ENCODE peak calls at places on chromosomes 5 and 9, in five cellular contexts. C is H9, Z is neuronal stem cell, A is H1, U is trophoblast cell. P is an unnamed sample.

GRCh38 chr9:96218821-96219614 is 83.0 kb downstream of the HSD17B3 start:
- DNase-seq in C (peak; percentile 41), Z (no peak), A (peak; percentile 53), U (peak; percentile 18), P (no peak)

GRCh38 chr9:137007060-137007815 is 10.9 kb upstream of the CLIC3 start:
- DNase-seq in C (no peak), Z (no peak), A (no peak), U (no peak), P (peak; percentile 30)

GRCh38 chr5:27316283-27316675 is 277.9 kb upstream of the CDH9 start:
- DNase-seq in C (no peak), Z (no peak), A (no peak), U (no peak), P (peak; percentile 72)

GRCh38 chr9:6414291-6414690 is 1.3 kb downstream of the UHRF2 start:
- DNase-seq in C (no peak), Z (no peak), A (no peak), U (peak; percentile 7), P (peak; percentile 65)

GRCh38 chr5:95029569-95030366 is 255.1 kb downstream of the MCTP1 start:
- DNase-seq in C (no peak), Z (no peak), A (no peak), U (no peak), P (no peak)

GRCh38 chr5:172840077-172840777 is 6.2 kb downstream of the ERGIC1 start:
- DNase-seq in C (no peak), Z (no peak), A (no peak), U (no peak), P (no peak)

GRCh38 chr5:118733394-118733793 is 255.0 kb downstream of the DTWD2 start:
- DNase-seq in C (no peak), Z (no peak), A (no peak), U (no peak), P (no peak)

GRCh38 chr5:147403659-147404640 is 105.9 kb downstream of the DPYSL3 start:
- DNase-seq in C (no peak), Z (no peak), A (no peak), U (peak; percentile 49), P (peak; percentile 99)

GRCh38 chr9:98176391-98177259 is 15.8 kb downstream of the CORO2A start:
- DNase-seq in C (no peak), Z (no peak), A (no peak), U (no peak), P (no peak)

GRCh38 chr5:74126294-74126693 is 500.3 kb downstream of the ARHGEF28 start:
- DNase-seq in C (no peak), Z (no peak), A (no peak), U (no peak), P (no peak)

GRCh38 chr9:85339337-85339736 is 402.4 kb downstream of the AGTPBP1 start:
- DNase-seq in C (no peak), Z (no peak), A (no peak), U (no peak), P (no peak)

GRCh38 chr9:124120272-124120671 is 108.7 kb downstream of the LHX2 start:
- DNase-seq in C (no peak), Z (no peak), A (no peak), U (no peak), P (no peak)

GRCh38 chr5:4232084-4232483 is 636.5 kb downstream of the IRX1 start:
- DNase-seq in C (no peak), Z (no peak), A (no peak), U (no peak), P (no peak)

GRCh38 chr5:35302544-35302943 is 72.3 kb upstream of the PRLR start:
- DNase-seq in C (no peak), Z (no peak), A (no peak), U (no peak), P (no peak)

GRCh38 chr5:14374100-14374499 is 207.5 kb upstream of the OTULINL start:
- DNase-seq in C (no peak), Z (no peak), A (no peak), U (no peak), P (no peak)

GRCh38 chr5:40141418-40141817 is 538.3 kb upstream of the PTGER4 start:
- DNase-seq in C (no peak), Z (no peak), A (no peak), U (no peak), P (no peak)

GRCh38 chr5:91464886-91465646 is 81.9 kb upstream of the ARRDC3 start:
- DNase-seq in C (no peak), Z (no peak), A (no peak), U (no peak), P (no peak)

GRCh38 chr5:179432547-179432946 is 87.3 kb upstream of the ADAMTS2 start:
- DNase-seq in C (no peak), Z (no peak), A (no peak), U (no peak), P (no peak)

GRCh38 chr9:121551985-121552753 is 52.5 kb upstream of the GGTA1 start:
- DNase-seq in C (no peak), Z (no peak), A (no peak), U (no peak), P (no peak)

GRCh38 chr9:14323083-14323968 is 9.4 kb upstream of the NFIB start:
- DNase-seq in C (no peak), Z (no peak), A (no peak), U (peak; percentile 14), P (peak; percentile 41)

GRCh38 chr9:117466111-117466510 is 51.3 kb upstream of the ASTN2 start:
- DNase-seq in C (no peak), Z (no peak), A (no peak), U (no peak), P (no peak)

GRCh38 chr5:7995688-7996294 is 126.8 kb downstream of the MTRR start:
- DNase-seq in C (no peak), Z (no peak), A (no peak), U (no peak), P (no peak)
- H2AFZ ChIP-seq in C (no peak overlapping the region), Z (no peak overlapping the region), A (peak overlapping the region; percentile 43), U (no peak overlapping the region), P (no peak overlapping the region)

GRCh38 chr5:42059778-42060464 is 134.8 kb downstream of the FBXO4 start:
- DNase-seq in C (no peak), Z (no peak), A (no peak), U (no peak), P (no peak)

GRCh38 chr5:42059291-42059690 is 134.2 kb downstream of the FBXO4 start:
- DNase-seq in C (no peak), Z (no peak), A (no peak), U (peak; percentile 4), P (peak; percentile 1)

DNA sequence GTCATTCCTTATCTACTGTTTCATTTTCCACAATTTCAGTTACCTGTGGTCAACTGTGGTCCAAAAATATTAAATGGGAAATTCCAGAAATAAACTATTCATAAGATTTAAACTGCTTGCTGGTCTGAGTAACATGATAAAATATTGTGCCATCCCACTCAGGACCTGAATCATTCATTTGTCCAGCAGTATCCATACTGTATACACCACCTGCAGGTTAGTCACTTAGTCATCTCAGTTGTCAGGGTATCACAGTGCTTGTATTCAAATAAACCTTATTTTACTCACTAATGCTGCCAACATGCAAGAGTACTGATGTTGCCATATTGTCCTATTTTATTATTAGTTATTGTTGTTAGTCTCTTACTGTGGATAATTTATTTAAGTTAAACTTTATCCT is 139.7 kb downstream of the FBXO4 start:
- DNase-seq in C (no peak), Z (no peak), A (no peak), U (no peak), P (no peak)
- H2BK12ac ChIP-seq in C (no peak overlapping the region), Z (no peak overlapping the region), A (no peak overlapping the region), U (no peak overlapping the region), P (no peak overlapping the region)

GRCh38 chr5:65468633-65469032 is 13.1 kb downstream of the ADAMTS6 start:
- DNase-seq in C (no peak), Z (no peak), A (no peak), U (no peak), P (no peak)

GRCh38 chr5:65479527-65479926 is 2.2 kb downstream of the ADAMTS6 start:
- DNase-seq in C (no peak), Z (no peak), A (no peak), U (no peak), P (no peak)

GRCh38 chr5:65478336-65478735 is 3.4 kb downstream of the ADAMTS6 start:
- DNase-seq in C (no peak), Z (no peak), A (no peak), U (no peak), P (no peak)

GRCh38 chr5:65475336-65475735 is 6.4 kb downstream of the ADAMTS6 start:
- DNase-seq in C (no peak), Z (no peak), A (no peak), U (no peak), P (no peak)

DNA sequence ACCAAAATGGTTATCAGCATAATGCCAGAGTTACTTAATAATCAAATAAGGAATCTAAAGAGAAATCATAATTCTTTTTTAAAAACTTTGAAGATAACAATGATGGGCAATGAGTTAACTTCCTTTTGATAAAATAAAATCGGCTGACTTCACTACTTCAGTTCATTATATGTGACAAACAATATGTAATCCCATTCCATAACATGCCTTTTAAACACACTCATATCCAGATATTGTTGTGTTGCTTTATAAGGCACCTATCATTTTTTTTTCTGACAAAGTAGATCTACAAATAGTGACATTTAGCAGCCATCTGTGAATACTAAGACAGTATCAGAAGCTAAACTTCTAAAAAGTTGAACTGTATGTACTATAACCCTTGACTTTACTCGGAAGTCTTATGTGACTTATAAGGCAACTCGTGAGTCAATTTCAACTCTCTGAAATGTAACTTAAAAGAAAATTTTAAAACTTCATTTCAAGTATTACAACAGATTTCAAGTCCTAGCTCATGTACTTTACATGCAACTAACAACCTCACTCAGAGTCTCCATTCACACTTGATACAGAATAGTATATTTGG is 7.5 kb downstream of the ADAMTS6 start:
- DNase-seq in C (no peak), Z (no peak), A (no peak), U (no peak), P (no peak)
- H2BK5ac ChIP-seq in C (no peak overlapping the region), Z (no peak overlapping the region), A (no peak overlapping the region), U (no peak overlapping the region), P (no peak overlapping the region)

GRCh38 chr5:158699336-158699735 is 400.4 kb downstream of the EBF1 start:
- DNase-seq in C (no peak), Z (no peak), A (no peak), U (no peak), P (no peak)

GRCh38 chr5:158698036-158698667 is 401.6 kb downstream of the EBF1 start:
- DNase-seq in C (no peak), Z (no peak), A (no peak), U (no peak), P (no peak)

GRCh38 chr5:158691576-158691975 is 408.1 kb downstream of the EBF1 start:
- DNase-seq in C (no peak), Z (no peak), A (no peak), U (no peak), P (no peak)

GRCh38 chr5:158698768-158699167 is 400.9 kb downstream of the EBF1 start:
- DNase-seq in C (no peak), Z (no peak), A (no peak), U (no peak), P (no peak)

DNA sequence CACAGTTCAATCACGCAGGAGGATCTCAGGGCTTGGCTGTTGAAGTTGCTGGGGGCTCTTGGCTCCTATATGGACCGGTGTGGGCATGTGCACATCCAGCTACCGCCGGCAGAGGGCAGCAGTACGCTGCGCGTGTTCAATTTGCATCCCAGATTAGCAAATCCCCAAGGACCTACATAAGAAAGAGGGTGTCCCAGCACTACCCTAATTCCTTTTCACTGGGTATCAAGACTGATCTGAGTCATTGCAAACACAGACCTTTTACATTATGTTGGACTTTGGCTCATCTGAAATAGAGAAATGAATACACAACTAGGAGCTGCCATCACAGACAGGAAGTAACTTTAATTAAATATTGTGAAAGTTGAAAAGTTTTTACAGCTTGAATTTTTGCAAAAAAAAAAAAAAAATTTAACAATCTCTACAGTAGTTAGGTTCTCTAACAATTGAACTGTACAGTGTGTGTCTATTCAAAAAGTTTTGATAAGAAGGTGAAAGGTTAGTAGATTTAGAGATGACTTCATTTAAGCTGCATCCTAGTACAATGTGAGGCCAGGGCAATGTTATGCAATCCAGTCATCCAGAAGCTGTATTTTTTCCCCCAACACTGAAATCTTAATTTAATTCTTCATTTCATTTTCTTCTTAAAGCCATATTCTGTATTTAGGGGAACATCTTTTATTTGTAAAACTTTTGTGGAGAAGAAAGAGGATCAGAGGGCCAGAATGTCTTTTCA is 404.0 kb downstream of the EBF1 start:
- DNase-seq in C (peak; percentile 86), Z (peak; percentile 81), A (peak; percentile 92), U (peak; percentile 64), P (peak; percentile 69)
- H2AFZ ChIP-seq in C (no peak overlapping the region), Z (no peak overlapping the region), A (no peak overlapping the region), U (no peak overlapping the region), P (no peak overlapping the region)